ENCODE peak calls at places on chromosome X, in five cellular contexts. V is OCI-LY7, U is cardiac muscle cell, N is epithelial cell of esophagus, B is PC-9. Q is an unnamed sample.

GRCh38 chrX:13103914-13104274 is 59.5 kb upstream of the FAM9C start:
- DNase-seq in V (no peak), U (no peak), N (no peak), B (no peak), Q (no peak)

GRCh38 chrX:6678313-6678712 is 143.4 kb upstream of the VCX3A start:
- DNase-seq in V (no peak), U (no peak), N (no peak), B (no peak), Q (no peak)

GRCh38 chrX:7706032-7706431 is 136.9 kb upstream of the VCX start:
- DNase-seq in V (no peak), U (no peak), N (peak; percentile 11), B (no peak), Q (no peak)

GRCh38 chrX:119784747-119785446 is 6.5 kb downstream of the RPL39 start:
- DNase-seq in V (peak; percentile 27), U (peak; percentile 41), N (peak; percentile 37), B (peak; percentile 31), Q (peak; percentile 44)

GRCh38 chrX:69158166-69159040 is 6.8 kb downstream of the PJA1 start:
- DNase-seq in V (peak; percentile 55), U (peak; percentile 82), N (peak; percentile 84), B (peak; percentile 58), Q (peak; percentile 58)

GRCh38 chrX:110951472-110952269 is 144.3 kb upstream of the PAK3 start:
- DNase-seq in V (no peak), U (no peak), N (no peak), B (no peak), Q (no peak)

GRCh38 chrX:9875801-9876200 is 89.6 kb downstream of the SHROOM2 start:
- DNase-seq in V (no peak), U (no peak), N (no peak), B (no peak), Q (no peak)

GRCh38 chrX:117835034-117835433 is 281.6 kb downstream of the KLHL13 start:
- DNase-seq in V (no peak), U (no peak), N (no peak), B (no peak), Q (no peak)

GRCh38 chrX:41692162-41692749 is 3.5 kb downstream of the GPR34 start:
- DNase-seq in V (no peak), U (peak; percentile 86), N (no peak), B (no peak), Q (no peak)

GRCh38 chrX:11254417-11255109 is 38.6 kb upstream of the AMELX start:
- DNase-seq in V (no peak), U (no peak), N (no peak), B (no peak), Q (no peak)

GRCh38 chrX:153628665-153629064 is 18.3 kb upstream of the DUSP9 start:
- DNase-seq in V (no peak), U (no peak), N (no peak), B (no peak), Q (no peak)

GRCh38 chrX:155889328-155889727 is 8.2 kb downstream of the VAMP7 start:
- DNase-seq in V (no peak), U (no peak), N (no peak), B (no peak), Q (no peak)

GRCh38 chrX:13223868-13224555 is 95.8 kb downstream of the ATXN3L start:
- DNase-seq in V (no peak), U (peak; percentile 93), N (peak; percentile 89), B (peak; percentile 49), Q (no peak)

GRCh38 chrX:52346462-52347165 is 22.2 kb upstream of the XAGE2 start:
- DNase-seq in V (no peak), U (no peak), N (peak; percentile 70), B (no peak), Q (no peak)

GRCh38 chrX:16695079-16695676 is 17.3 kb downstream of the CTPS2 start:
- DNase-seq in V (peak; percentile 54), U (peak; percentile 58), N (peak; percentile 52), B (peak; percentile 51), Q (peak; percentile 65)

GRCh38 chrX:44344194-44344593 is 722 bp upstream of the EFHC2 start:
- DNase-seq in V (no peak), U (no peak), N (peak; percentile 13), B (peak; percentile 23), Q (peak; percentile 13)

GRCh38 chrX:148573119-148573518 is 72.7 kb downstream of the AFF2 start:
- DNase-seq in V (peak; percentile 41), U (no peak), N (no peak), B (no peak), Q (no peak)

GRCh38 chrX:56757327-56757726 is 28.3 kb downstream of the NBDY start:
- DNase-seq in V (peak; percentile 21), U (no peak), N (no peak), B (no peak), Q (no peak)

GRCh38 chrX:20116575-20117240 is at the start of gene MAP7D2:
- DNase-seq in V (no peak), U (no peak), N (no peak), B (no peak), Q (no peak)

GRCh38 chrX:39427492-39428289 is 626.4 kb downstream of the MID1IP1 start:
- DNase-seq in V (no peak), U (peak; percentile 21), N (peak; percentile 40), B (no peak), Q (no peak)

GRCh38 chrX:27336466-27337091 is 126.6 kb downstream of the PPP4R3C start:
- DNase-seq in V (peak; percentile 30), U (peak; percentile 19), N (peak; percentile 35), B (peak; percentile 19), Q (peak; percentile 16)

DNA sequence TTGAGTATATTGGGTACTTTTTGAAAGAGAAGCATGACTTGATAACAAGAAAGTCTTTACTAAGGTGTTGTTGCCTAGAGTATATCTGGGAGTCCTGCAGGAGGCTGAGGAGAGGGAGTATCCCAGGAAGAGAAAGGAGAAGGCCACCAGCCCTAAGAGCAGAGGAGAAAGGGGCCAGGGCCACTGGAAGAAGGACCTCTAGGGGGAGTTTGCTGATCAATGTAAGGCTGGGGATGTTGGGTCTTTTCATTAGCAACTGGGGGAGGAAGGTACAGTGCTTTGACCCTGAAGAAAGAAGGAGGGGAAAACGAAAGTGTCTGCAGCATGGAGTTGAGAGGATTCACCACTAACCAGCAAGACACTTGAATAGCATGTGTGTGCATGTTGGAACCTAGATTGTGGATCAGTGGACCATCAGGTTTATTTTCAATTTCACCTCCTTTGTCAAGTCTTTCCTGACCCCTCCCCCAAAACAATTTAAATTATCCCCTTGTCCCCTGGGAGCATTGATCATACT is 4.5 kb downstream of the SMIM9 start:
- DNase-seq in V (no peak), U (no peak), N (no peak), B (no peak), Q (no peak)
- TF ChIP-seq CTCF in V (no peak), U (no peak), N (no peak), B (no peak), Q (no peak)

GRCh38 chrX:136738049-136738729 is 42.5 kb downstream of the ARHGEF6 start:
- DNase-seq in V (no peak), U (no peak), N (no peak), B (no peak), Q (no peak)

GRCh38 chrX:136731798-136732197 is 48.9 kb downstream of the ARHGEF6 start:
- DNase-seq in V (no peak), U (no peak), N (no peak), B (no peak), Q (no peak)

GRCh38 chrX:136736690-136737089 is 44.0 kb downstream of the ARHGEF6 start:
- DNase-seq in V (no peak), U (no peak), N (no peak), B (no peak), Q (no peak)

GRCh38 chrX:136733613-136734012 is 47.1 kb downstream of the ARHGEF6 start:
- DNase-seq in V (no peak), U (no peak), N (no peak), B (no peak), Q (no peak)

DNA sequence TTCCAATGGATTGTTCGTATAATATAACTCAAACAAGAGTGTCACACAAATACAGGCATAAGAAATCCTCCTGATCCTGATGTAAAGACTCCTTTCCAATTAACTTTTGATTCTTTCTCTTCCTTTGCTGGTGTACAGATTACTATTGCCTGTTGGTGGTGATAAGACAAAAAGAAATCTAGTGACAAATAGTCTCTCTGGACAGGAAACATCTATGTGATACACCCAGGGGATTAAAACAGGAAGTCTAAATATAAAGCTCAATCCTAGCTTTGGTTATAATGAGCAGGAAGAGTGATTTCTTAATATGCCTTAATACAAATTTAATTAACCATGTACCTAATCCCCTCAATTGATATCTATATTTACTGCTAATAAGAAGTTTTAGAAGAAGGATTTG is 45.1 kb downstream of the ARHGEF6 start:
- DNase-seq in V (peak; percentile 15), U (no peak), N (no peak), B (no peak), Q (no peak)
- TF ChIP-seq CTCF in V (no peak), U (no peak), N (no peak), B (no peak), Q (no peak)

DNA sequence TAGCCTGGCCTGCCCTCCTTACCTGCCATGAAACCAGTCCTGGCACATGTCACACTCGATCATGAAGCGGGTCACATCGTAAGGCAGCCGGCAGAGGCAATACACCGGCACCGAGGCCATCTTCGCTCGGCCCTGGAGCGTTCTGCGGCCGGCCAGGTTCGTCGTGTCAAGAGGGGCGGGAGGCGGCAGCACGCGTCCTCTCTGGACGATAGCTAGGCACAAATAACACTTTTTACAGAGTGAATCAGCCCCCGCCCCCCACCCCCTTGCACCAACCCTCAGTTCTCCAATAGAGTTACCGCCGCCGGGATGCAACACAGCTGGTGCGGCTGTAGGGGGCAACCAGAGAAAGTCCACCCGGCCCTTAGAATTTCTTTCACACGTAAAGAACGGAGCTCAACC is 1.7 kb downstream of the PHF8 start:
- DNase-seq in V (peak; percentile 72), U (peak; percentile 68), N (peak; percentile 42), B (peak; percentile 48), Q (peak; percentile 55)
- TF ChIP-seq CTCF in V (peak; percentile 46), U (peak; percentile 28), N (no peak), B (no peak), Q (peak; percentile 11)

GRCh38 chrX:40471965-40472648 is 108.7 kb upstream of the ATP6AP2 start:
- DNase-seq in V (peak; percentile 4), U (peak; percentile 86), N (peak; percentile 41), B (no peak), Q (peak; percentile 42)
- TF ChIP-seq CTCF in V (peak; percentile 36), U (no peak), N (peak; percentile 14), B (no peak), Q (no peak)

DNA sequence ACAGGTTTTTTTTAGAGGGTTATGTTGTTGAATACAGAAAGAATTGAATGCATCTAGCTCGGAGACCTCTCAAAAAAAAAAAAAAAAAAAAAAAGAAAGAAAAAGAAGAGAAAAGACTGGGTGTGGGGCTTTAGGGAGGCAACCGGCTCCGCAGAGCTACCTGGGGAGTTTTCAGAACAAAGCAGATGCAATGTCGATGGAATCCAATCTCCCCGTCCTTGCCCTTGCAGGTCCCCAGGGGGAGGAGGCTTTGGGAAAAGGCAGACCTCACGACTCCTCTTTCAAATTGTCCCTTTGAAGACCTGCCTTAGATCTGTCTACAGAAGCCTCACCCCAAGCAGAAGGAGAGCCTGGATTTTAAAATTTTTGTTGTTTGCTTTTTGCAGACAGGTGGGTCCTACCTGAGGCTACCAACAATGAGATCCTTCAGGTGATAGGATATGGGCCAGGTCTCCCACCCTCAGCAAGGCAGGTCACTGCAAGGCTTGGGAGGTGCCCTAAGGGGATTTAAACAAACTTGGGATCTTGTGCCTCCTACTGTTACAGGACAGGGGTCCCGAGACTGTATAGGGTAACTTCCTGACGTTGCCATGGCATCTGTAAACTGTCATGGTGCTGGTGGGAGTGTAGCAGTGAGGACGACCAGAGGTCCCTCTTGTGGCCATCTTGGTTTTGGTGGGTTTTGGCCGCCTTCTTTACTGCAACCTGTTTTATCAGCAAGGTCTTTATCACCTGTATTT is 75.2 kb upstream of the PRKX start:
- DNase-seq in V (no peak), U (no peak), N (no peak), B (no peak), Q (no peak)
- TF ChIP-seq CTCF in V (peak; percentile 36), U (no peak), N (no peak), B (no peak), Q (no peak)